ENCODE peak calls at places on chromosomes 3 and 15, in seven cellular contexts. G is small intestine, F is sigmoid colon, K is fibroblast of lung, P is aorta, A is kidney epithelial cell, H is BE2C. U is an unnamed sample.

GRCh38 chr15:101188517-101189340 is 63.1 kb downstream of the CHSY1 start:
- DNase-seq in G (no peak), F (no peak), K (peak), P (no peak), A (no peak), H (no peak), U (peak)

GRCh38 chr3:47846186-47846879 is 43.4 kb downstream of the DHX30 start:
- DNase-seq in G (no peak), F (no peak), K (no peak), P (no peak), A (no peak), H (no peak), U (no peak)

GRCh38 chr3:114319453-114319852 is 25.6 kb downstream of the TIGIT start:
- DNase-seq in G (no peak), F (no peak), K (peak), P (no peak), A (peak), H (no peak), U (peak)

GRCh38 chr3:27429909-27430308 is 54.3 kb downstream of the SLC4A7 start:
- DNase-seq in G (no peak), F (no peak), K (no peak), P (no peak), A (no peak), H (no peak), U (no peak)

GRCh38 chr15:89349212-89349558 is 14.6 kb upstream of the POLG start:
- DNase-seq in G (no peak), F (no peak), K (no peak), P (peak), A (no peak), H (no peak), U (no peak)

GRCh38 chr3:88188436-88188835 is 38.7 kb downstream of the C3orf38 start:
- DNase-seq in G (no peak), F (no peak), K (no peak), P (no peak), A (no peak), H (no peak), U (peak)

GRCh38 chr15:64985382-64986033 is 4.2 kb downstream of the SPG21 start:
- DNase-seq in G (no peak), F (no peak), K (no peak), P (no peak), A (no peak), H (no peak), U (no peak)

GRCh38 chr3:155236473-155236872 is 57.0 kb downstream of the STRIT1 start:
- DNase-seq in G (no peak), F (no peak), K (no peak), P (no peak), A (no peak), H (no peak), U (no peak)

GRCh38 chr3:107861904-107862303 is 228.9 kb downstream of the CD47 start:
- DNase-seq in G (no peak), F (no peak), K (no peak), P (no peak), A (no peak), H (no peak), U (no peak)

GRCh38 chr3:134356411-134357040 is 17.7 kb downstream of the AMOTL2 start:
- DNase-seq in G (no peak), F (peak), K (no peak), P (peak), A (no peak), H (no peak), U (no peak)

GRCh38 chr3:134357261-134357913 is 16.9 kb downstream of the AMOTL2 start:
- DNase-seq in G (no peak), F (peak), K (no peak), P (peak), A (no peak), H (no peak), U (no peak)

GRCh38 chr3:134360046-134360445 is 14.2 kb downstream of the AMOTL2 start:
- DNase-seq in G (no peak), F (peak), K (no peak), P (peak), A (no peak), H (no peak), U (no peak)

GRCh38 chr3:134359121-134360010 is 14.9 kb downstream of the AMOTL2 start:
- DNase-seq in G (no peak), F (peak), K (no peak), P (peak), A (no peak), H (no peak), U (no peak)

GRCh38 chr3:134357914-134358811 is 16.1 kb downstream of the AMOTL2 start:
- DNase-seq in G (peak), F (peak), K (peak), P (peak), A (peak), H (peak), U (peak)
- H3K4me3 ChIP-seq in G (no peak), F (no peak), K (peak), P (no peak), A (no peak), H (no peak), U (no peak)

GRCh38 chr15:72288291-72288690 is 15.9 kb upstream of the PARP6 start:
- DNase-seq in G (no peak), F (no peak), K (no peak), P (no peak), A (no peak), H (no peak), U (no peak)
- H3K4me3 ChIP-seq in G (no peak), F (no peak), K (no peak), P (no peak), A (no peak), H (no peak), U (no peak)

GRCh38 chr3:50246517-50246954 is 10.5 kb downstream of the GNAI2 start:
- DNase-seq in G (peak), F (no peak), K (peak), P (peak), A (peak), H (no peak), U (peak)
- H3K4me3 ChIP-seq in G (no peak), F (no peak), K (no peak), P (no peak), A (no peak), H (peak), U (peak)

DNA sequence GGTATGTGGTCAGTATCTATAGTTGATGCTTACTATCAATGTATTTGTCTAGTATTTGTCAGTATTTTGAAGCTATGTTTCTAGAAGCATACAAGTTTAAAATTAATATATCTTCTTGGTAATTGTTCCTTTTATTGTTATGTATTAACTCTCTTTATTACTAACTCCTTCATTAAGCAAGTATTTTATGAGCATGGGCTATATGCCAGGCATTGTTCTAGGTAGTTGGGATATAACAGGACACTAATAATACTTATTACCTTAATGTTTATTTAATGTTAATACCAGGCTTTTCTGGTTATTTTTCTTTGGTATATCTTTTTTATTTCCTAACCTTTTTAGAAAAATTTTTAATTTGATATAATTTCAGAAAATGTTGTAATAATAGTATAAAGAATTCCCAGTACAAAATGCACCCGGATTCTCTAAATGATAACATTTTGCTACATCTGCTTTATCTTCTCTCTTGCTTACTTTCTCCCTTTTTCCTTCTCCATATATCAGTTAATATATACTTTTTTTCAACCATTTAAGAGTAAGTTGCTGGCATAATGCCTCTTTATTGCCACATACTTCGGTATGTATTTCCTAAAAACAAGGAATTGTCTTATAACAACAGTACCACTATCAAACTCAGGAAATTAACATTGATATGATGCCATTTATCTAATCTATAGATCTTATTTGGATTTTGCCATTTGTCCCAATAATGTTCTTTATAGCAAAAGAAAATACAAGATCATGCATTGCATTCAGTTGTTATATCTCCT is 30.9 kb downstream of the LRRC49 start:
- DNase-seq in G (peak), F (no peak), K (peak), P (no peak), A (no peak), H (no peak), U (no peak)
- H3K4me3 ChIP-seq in G (no peak), F (no peak), K (no peak), P (no peak), A (no peak), H (no peak), U (no peak)

U was measured in SJCRH30.